ENCODE peak calls at places on chromosomes 5 and 9, in nine cellular contexts. Q is MCF 10A; F is H9; Y is GM04504; J is left ventricle myocardium inferior; I is activated CD8-positive, alpha-beta memory T cell treated with anti-CD3 and anti-CD28 coated beads for 4 hours; W is mucosa of descending colon; B is NCI-H510A treated with DMSO at 0.1 percent for 48 hours; M is Right ventricle myocardium superior. G is an unnamed sample.
A peak's percentile ranks its signal among the peaks of the same experiment; 100 is the strongest.

GRCh38 chr5:150122158-150122510 is 33.5 kb downstream of the PDGFRB start:
- DNase-seq in Q (peak; percentile 63), F (peak; percentile 62), Y (no peak), J (no peak), I (no peak), W (peak; percentile 91), B (no peak), M (peak; percentile 47), G (no peak)

GRCh38 chr9:33676746-33677505 is 118.4 kb upstream of the PRSS3 start:
- DNase-seq in Q (no peak), F (peak; percentile 63), Y (no peak), J (peak; percentile 14), I (no peak), W (peak; percentile 18), B (peak; percentile 27), M (peak; percentile 44), G (peak; percentile 90)

GRCh38 chr5:38738898-38739743 is 106.7 kb upstream of the OSMR start:
- DNase-seq in Q (peak; percentile 79), F (no peak), Y (no peak), J (no peak), I (no peak), W (no peak), B (peak; percentile 16), M (no peak), G (no peak)

GRCh38 chr5:172859966-172860365 is 25.9 kb downstream of the ERGIC1 start:
- DNase-seq in Q (no peak), F (no peak), Y (no peak), J (no peak), I (no peak), W (no peak), B (no peak), M (no peak), G (no peak)

GRCh38 chr5:87122171-87122977 is 145.3 kb upstream of the RASA1 start:
- DNase-seq in Q (no peak), F (no peak), Y (no peak), J (no peak), I (no peak), W (no peak), B (no peak), M (no peak), G (no peak)

GRCh38 chr9:84779892-84780291 is 110.4 kb downstream of the NTRK2 start:
- DNase-seq in Q (no peak), F (no peak), Y (no peak), J (no peak), I (no peak), W (no peak), B (no peak), M (no peak), G (no peak)

GRCh38 chr5:72472031-72472430 is 35.2 kb downstream of the ZNF366 start:
- DNase-seq in Q (no peak), F (no peak), Y (no peak), J (no peak), I (no peak), W (no peak), B (no peak), M (no peak), G (no peak)

GRCh38 chr5:168295574-168296201 is 4.2 kb downstream of the WWC1 start:
- DNase-seq in Q (peak; percentile 76), F (peak; percentile 85), Y (no peak), J (no peak), I (no peak), W (no peak), B (no peak), M (no peak), G (no peak)

GRCh38 chr5:72584466-72584865 is 77.3 kb upstream of the ZNF366 start:
- DNase-seq in Q (no peak), F (no peak), Y (no peak), J (no peak), I (no peak), W (no peak), B (no peak), M (no peak), G (no peak)

GRCh38 chr5:67267522-67268232 is 71.1 kb upstream of the CD180 start:
- DNase-seq in Q (no peak), F (no peak), Y (no peak), J (peak; percentile 68), I (no peak), W (no peak), B (no peak), M (peak; percentile 73), G (no peak)

GRCh38 chr9:94950733-94951590 is 224.5 kb downstream of the AOPEP start:
- DNase-seq in Q (peak; percentile 52), F (no peak), Y (no peak), J (no peak), I (no peak), W (no peak), B (no peak), M (no peak), G (peak; percentile 1)

GRCh38 chr9:120892177-120892747 is 15.3 kb upstream of the PHF19 start:
- DNase-seq in Q (no peak), F (no peak), Y (no peak), J (no peak), I (no peak), W (no peak), B (no peak), M (no peak), G (no peak)

GRCh38 chr5:151925396-151925750 is 722 bp upstream of the GLRA1 start:
- DNase-seq in Q (no peak), F (no peak), Y (no peak), J (no peak), I (no peak), W (no peak), B (no peak), M (no peak), G (peak; percentile 12)

GRCh38 chr5:177520271-177520670 is 3.5 kb upstream of the DDX41 start:
- DNase-seq in Q (no peak), F (no peak), Y (no peak), J (no peak), I (no peak), W (no peak), B (no peak), M (peak; percentile 22), G (no peak)

GRCh38 chr5:36202521-36202961 is 39.2 kb downstream of the NADK2 start:
- DNase-seq in Q (peak; percentile 3), F (no peak), Y (peak; percentile 15), J (no peak), I (no peak), W (no peak), B (no peak), M (no peak), G (no peak)

GRCh38 chr9:25519286-25519685 is 159.0 kb downstream of the TUSC1 start:
- DNase-seq in Q (no peak), F (no peak), Y (no peak), J (no peak), I (no peak), W (no peak), B (no peak), M (no peak), G (no peak)

GRCh38 chr5:32783658-32784057 is 72.5 kb downstream of the NPR3 start:
- DNase-seq in Q (no peak), F (no peak), Y (no peak), J (no peak), I (no peak), W (no peak), B (no peak), M (no peak), G (no peak)

GRCh38 chr5:137566118-137566541 is 67.0 kb upstream of the SPOCK1 start:
- DNase-seq in Q (peak; percentile 22), F (no peak), Y (no peak), J (no peak), I (no peak), W (no peak), B (no peak), M (no peak), G (no peak)

GRCh38 chr5:152124413-152125082 is 199.9 kb upstream of the GLRA1 start:
- DNase-seq in Q (no peak), F (peak; percentile 42), Y (no peak), J (no peak), I (no peak), W (peak; percentile 9), B (no peak), M (no peak), G (peak; percentile 83)

GRCh38 chr9:98129451-98129881 is 10.4 kb upstream of the TRIM14 start:
- DNase-seq in Q (no peak), F (no peak), Y (no peak), J (no peak), I (no peak), W (no peak), B (no peak), M (no peak), G (no peak)

GRCh38 chr9:136002215-136002614 is 41.0 kb upstream of the UBAC1 start:
- DNase-seq in Q (no peak), F (no peak), Y (no peak), J (no peak), I (no peak), W (no peak), B (no peak), M (no peak), G (no peak)

GRCh38 chr9:126690431-126691051 is 76.8 kb downstream of the LMX1B start:
- DNase-seq in Q (peak; percentile 54), F (peak; percentile 83), Y (no peak), J (peak; percentile 59), I (peak; percentile 24), W (peak; percentile 73), B (peak; percentile 24), M (peak; percentile 71), G (no peak)

GRCh38 chr5:168714046-168714445 is 134.9 kb upstream of the PANK3 start:
- DNase-seq in Q (no peak), F (no peak), Y (no peak), J (no peak), I (no peak), W (no peak), B (no peak), M (no peak), G (no peak)

GRCh38 chr5:111115229-111115628 is 23.1 kb downstream of the WDR36 start:
- DNase-seq in Q (no peak), F (no peak), Y (no peak), J (no peak), I (no peak), W (no peak), B (no peak), M (no peak), G (no peak)

GRCh38 chr9:4339357-4339756 is 39.5 kb upstream of the GLIS3 start:
- DNase-seq in Q (peak; percentile 90), F (peak; percentile 72), Y (peak; percentile 76), J (peak; percentile 79), I (peak; percentile 59), W (peak; percentile 96), B (peak; percentile 30), M (peak; percentile 89), G (peak; percentile 29)

GRCh38 chr9:34154052-34154451 is 24.8 kb upstream of the UBAP1 start:
- DNase-seq in Q (no peak), F (no peak), Y (no peak), J (no peak), I (no peak), W (no peak), B (no peak), M (no peak), G (no peak)

GRCh38 chr5:168916852-168917251 is 337.7 kb upstream of the PANK3 start:
- DNase-seq in Q (peak; percentile 78), F (no peak), Y (peak; percentile 24), J (no peak), I (no peak), W (no peak), B (no peak), M (no peak), G (no peak)

GRCh38 chr5:87421307-87421706 is 8.6 kb upstream of the CCNH start:
- DNase-seq in Q (peak; percentile 54), F (no peak), Y (no peak), J (no peak), I (no peak), W (no peak), B (no peak), M (no peak), G (no peak)

GRCh38 chr9:135065151-135065550 is 22.3 kb upstream of the OLFM1 start:
- DNase-seq in Q (no peak), F (peak; percentile 8), Y (no peak), J (no peak), I (no peak), W (no peak), B (no peak), M (no peak), G (no peak)

GRCh38 chr9:12457237-12457636 is 235.9 kb upstream of the TYRP1 start:
- DNase-seq in Q (no peak), F (no peak), Y (no peak), J (no peak), I (no peak), W (no peak), B (no peak), M (no peak), G (no peak)

GRCh38 chr5:98492258-98492657 is 281.2 kb upstream of the RGMB start:
- DNase-seq in Q (peak; percentile 40), F (no peak), Y (no peak), J (no peak), I (no peak), W (no peak), B (no peak), M (no peak), G (no peak)